ENCODE peak calls at places on chromosomes 6 and 20, in seven cellular contexts. Y, O, S, B, Z, X and F are unnamed samples.

GRCh38 chr6:36826520-36827227 is 12.6 kb downstream of the CPNE5 start:
- DNase-seq in Y (no peak), O (no peak), S (no peak), B (no peak), Z (no peak), X (no peak), F (no peak)

GRCh38 chr20:11754451-11754850 is 163.2 kb upstream of the BTBD3 start:
- DNase-seq in Y (no peak), O (no peak), S (no peak), B (no peak), Z (no peak), X (no peak), F (no peak)

GRCh38 chr20:45998761-45999160 is 9.9 kb upstream of the MMP9 start:
- DNase-seq in Y (no peak), O (no peak), S (no peak), B (no peak), Z (no peak), X (no peak), F (no peak)

GRCh38 chr20:61557603-61558002 is 305.5 kb downstream of the CDH4 start:
- DNase-seq in Y (no peak), O (no peak), S (no peak), B (no peak), Z (no peak), X (no peak), F (no peak)

GRCh38 chr6:42086665-42087050 is 36.3 kb downstream of the TAF8 start:
- DNase-seq in Y (no peak), O (no peak), S (no peak), B (no peak), Z (no peak), X (no peak), F (no peak)

GRCh38 chr20:40741507-40742106 is 52.6 kb upstream of the MAFB start:
- DNase-seq in Y (no peak), O (no peak), S (peak), B (peak), Z (peak), X (no peak), F (peak)

GRCh38 chr6:89348372-89348771 is 4.2 kb downstream of the UBE2J1 start:
- DNase-seq in Y (no peak), O (no peak), S (no peak), B (no peak), Z (no peak), X (no peak), F (no peak)

GRCh38 chr6:33863084-33863483 is 59.3 kb upstream of the MLN start:
- DNase-seq in Y (no peak), O (no peak), S (no peak), B (no peak), Z (no peak), X (no peak), F (no peak)

GRCh38 chr6:140321891-140322290 is 947.4 kb upstream of the CITED2 start:
- DNase-seq in Y (no peak), O (no peak), S (no peak), B (no peak), Z (no peak), X (no peak), F (no peak)

GRCh38 chr6:137951064-137951597 is 84.1 kb downstream of the TNFAIP3 start:
- DNase-seq in Y (no peak), O (no peak), S (no peak), B (no peak), Z (no peak), X (no peak), F (no peak)

GRCh38 chr6:159979136-159979874 is 10.4 kb downstream of the IGF2R start:
- DNase-seq in Y (peak), O (peak), S (no peak), B (peak), Z (no peak), X (no peak), F (no peak)

DNA sequence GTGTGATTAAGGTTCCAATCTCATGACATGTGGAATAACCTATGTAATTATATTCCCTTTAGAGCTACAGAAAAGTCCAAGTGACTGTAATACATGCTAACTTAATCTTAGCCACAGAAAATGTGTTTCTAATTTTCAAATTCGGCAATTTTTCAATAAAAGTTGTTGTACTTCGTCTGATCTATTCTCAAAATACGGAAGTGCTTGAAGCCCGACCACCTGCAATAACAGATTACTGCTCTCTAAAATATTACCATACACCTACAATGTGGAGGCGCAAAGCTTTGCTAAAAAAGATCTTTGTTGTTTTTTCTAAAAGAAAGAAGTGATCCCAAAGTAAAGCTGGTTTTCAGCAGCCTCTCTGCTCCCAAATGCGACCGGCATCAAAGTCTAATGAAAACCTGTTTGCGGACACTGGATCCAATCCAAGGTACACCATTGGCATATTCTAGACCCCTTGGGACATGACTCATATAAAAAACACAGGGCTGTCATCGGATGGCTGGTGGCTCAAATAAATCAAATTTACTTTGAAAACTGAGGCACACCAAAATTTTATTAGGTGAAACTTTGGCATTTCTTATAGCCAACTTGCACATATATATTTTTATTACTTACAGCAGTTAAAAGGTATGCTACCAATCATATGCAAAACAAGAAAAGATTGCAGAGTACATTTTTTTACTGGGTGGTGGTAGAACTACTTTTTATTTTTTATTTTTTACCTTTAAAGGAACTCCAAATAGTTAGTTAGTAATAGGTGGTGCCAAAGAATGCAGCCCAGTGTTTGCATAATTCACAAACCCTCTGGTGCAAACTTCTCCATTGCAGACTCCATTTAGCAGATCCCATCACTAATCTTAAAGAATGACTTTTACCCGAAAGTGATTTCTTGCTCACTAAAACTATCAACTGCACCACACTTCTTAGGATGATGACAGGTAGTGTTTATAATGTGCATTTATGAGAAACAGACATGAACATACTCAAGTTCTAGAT is 118.7 kb upstream of the TBX18 start:
- DNase-seq in Y (no peak), O (no peak), S (no peak), B (no peak), Z (no peak), X (no peak), F (no peak)
- H3K27ac ChIP-seq in Y (no peak), O (no peak), S (no peak), B (no peak), Z (no peak), X (no peak), F (no peak)

GRCh38 chr6:109440325-109441068 is at the start of the genes PPIL6 and SMPD2:
- DNase-seq in Y (peak), O (peak), S (peak), B (peak), Z (peak), X (peak), F (peak)
- H3K27ac ChIP-seq in Y (peak), O (peak), S (peak), B (peak), Z (peak), X (peak), F (peak)

DNA sequence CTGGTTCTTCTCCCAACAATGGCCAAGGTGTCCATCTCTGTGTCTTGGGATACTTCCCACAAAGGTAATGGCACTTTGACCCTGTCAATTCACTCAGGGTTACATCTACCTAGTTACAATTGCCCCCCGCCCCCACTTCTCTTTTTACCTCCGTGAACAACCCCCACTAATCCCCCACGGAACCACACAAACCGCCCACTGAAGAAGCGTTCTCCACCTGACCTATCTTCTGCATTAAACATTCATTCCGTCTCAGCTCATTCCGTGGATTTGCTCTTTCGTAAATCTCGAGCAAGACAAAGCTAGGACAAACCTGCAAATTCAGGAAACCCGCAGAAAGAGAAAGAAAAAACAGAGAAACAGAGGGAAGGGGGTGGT is 696 bp downstream of the TMEM30A start:
- DNase-seq in Y (no peak), O (no peak), S (no peak), B (no peak), Z (no peak), X (no peak), F (no peak)
- H3K27ac ChIP-seq in Y (peak), O (no peak), S (peak), B (peak), Z (peak), X (peak), F (peak)

GRCh38 chr6:107069631-107070548 is 41.9 kb downstream of the MTRES1 start:
- DNase-seq in Y (no peak), O (no peak), S (no peak), B (no peak), Z (no peak), X (no peak), F (no peak)

GRCh38 chr6:107068691-107069630 is 41.0 kb downstream of the MTRES1 start:
- DNase-seq in Y (no peak), O (no peak), S (no peak), B (no peak), Z (no peak), X (no peak), F (no peak)

GRCh38 chr6:107064579-107065065 is 36.6 kb downstream of the MTRES1 start:
- DNase-seq in Y (no peak), O (no peak), S (no peak), B (peak), Z (peak), X (no peak), F (no peak)

GRCh38 chr6:107070686-107071085 is 42.7 kb downstream of the MTRES1 start:
- DNase-seq in Y (no peak), O (no peak), S (no peak), B (no peak), Z (no peak), X (no peak), F (no peak)

DNA sequence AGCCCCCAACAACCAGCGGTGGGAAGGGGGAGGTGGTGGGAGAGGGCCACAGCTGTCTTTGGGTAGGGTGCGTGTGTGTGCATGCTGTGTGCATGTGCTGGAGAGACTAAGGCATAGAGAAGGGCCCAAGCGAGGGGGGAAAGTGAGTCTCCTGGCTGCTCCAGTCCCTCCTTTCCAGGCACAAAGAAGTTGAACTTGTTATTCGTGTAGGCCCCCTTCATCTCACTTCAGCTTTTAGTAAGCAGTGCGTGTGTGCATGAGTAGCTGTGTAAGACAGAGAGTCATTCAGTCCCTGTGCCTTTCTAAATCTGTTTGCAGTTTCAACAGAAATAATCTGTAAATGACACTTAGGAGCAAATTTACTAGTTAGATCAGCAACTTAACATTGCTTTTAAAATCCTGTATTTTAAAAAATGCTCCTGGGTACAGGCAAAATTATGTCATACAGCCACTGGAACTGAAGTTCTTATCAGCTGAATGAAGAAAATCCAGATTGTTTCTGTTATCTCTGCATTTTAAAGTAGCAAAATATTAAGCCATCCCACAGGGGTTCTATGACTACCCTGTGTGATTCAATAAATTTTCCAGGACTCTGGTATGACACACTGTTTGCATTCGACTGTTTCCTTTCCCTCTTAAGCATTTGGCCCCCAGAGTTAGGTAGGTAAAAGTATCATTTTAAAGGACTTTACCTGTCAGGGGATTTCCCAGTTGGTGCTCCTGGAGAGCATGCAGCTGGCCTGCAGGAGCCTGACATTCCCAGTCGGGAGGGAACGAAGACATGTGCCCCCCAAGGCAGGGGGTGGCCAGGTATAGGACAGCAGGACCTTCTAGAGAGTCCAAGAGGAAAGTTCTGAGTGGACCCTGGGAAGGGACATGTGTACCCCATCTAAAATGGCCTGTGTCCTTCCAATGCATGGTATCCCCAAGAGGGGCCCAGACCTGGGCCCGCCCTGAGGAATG is 39.0 kb downstream of the MTRES1 start:
- DNase-seq in Y (no peak), O (no peak), S (peak), B (no peak), Z (no peak), X (no peak), F (no peak)
- H3K27ac ChIP-seq in Y (no peak), O (no peak), S (peak), B (peak), Z (no peak), X (no peak), F (no peak)

GRCh38 chr6:114569643-114570042 is 226.8 kb upstream of the HS3ST5 start:
- DNase-seq in Y (no peak), O (no peak), S (no peak), B (no peak), Z (no peak), X (no peak), F (no peak)
- H3K27ac ChIP-seq in Y (no peak), O (no peak), S (no peak), B (no peak), Z (no peak), X (no peak), F (no peak)

GRCh38 chr6:47134476-47135189 is 92.5 kb upstream of the ADGRF1 start:
- DNase-seq in Y (no peak), O (no peak), S (peak), B (no peak), Z (no peak), X (no peak), F (no peak)
- H3K27ac ChIP-seq in Y (no peak), O (no peak), S (peak), B (peak), Z (no peak), X (no peak), F (peak)

GRCh38 chr20:18973499-18974173 is 160.1 kb downstream of the SCP2D1 start:
- DNase-seq in Y (no peak), O (no peak), S (no peak), B (no peak), Z (no peak), X (peak), F (no peak)
- H3K27ac ChIP-seq in Y (no peak), O (no peak), S (no peak), B (no peak), Z (no peak), X (peak), F (no peak)